ENCODE peak calls at places on chromosomes 16 and 17, in six cellular contexts. U is AG04449; N is CD4-positive, alpha-beta T cell; M is M059J; I is LNCaP clone FGC; L is PC-3. A is an unnamed sample.

GRCh38 chr17:8292639-8293395 is 2.4 kb downstream of the SLC25A35 start:
- DNase-seq in U (no peak), N (no peak), M (no peak), I (no peak), L (no peak), A (no peak)

GRCh38 chr16:86585821-86586611 is 7.7 kb downstream of the FOXL1 start:
- DNase-seq in U (peak), N (no peak), M (peak), I (no peak), L (peak), A (no peak)

GRCh38 chr16:56686758-56687157 is 4.5 kb downstream of the MT1X start:
- DNase-seq in U (no peak), N (no peak), M (no peak), I (no peak), L (no peak), A (no peak)

GRCh38 chr17:68197997-68198930 is 49.6 kb upstream of the AMZ2 start:
- DNase-seq in U (no peak), N (no peak), M (no peak), I (peak), L (peak), A (no peak)

GRCh38 chr16:15919331-15919730 is 30.1 kb upstream of the ABCC1 start:
- DNase-seq in U (no peak), N (no peak), M (peak), I (no peak), L (peak), A (no peak)

GRCh38 chr17:64196626-64197025 is 66.4 kb downstream of the TEX2 start:
- DNase-seq in U (peak), N (no peak), M (peak), I (no peak), L (peak), A (no peak)

GRCh38 chr16:80174416-80174815 is 366.4 kb upstream of the DYNLRB2 start:
- DNase-seq in U (peak), N (no peak), M (peak), I (no peak), L (peak), A (no peak)

GRCh38 chr17:2926019-2926650 is 129.9 kb downstream of the RAP1GAP2 start:
- DNase-seq in U (no peak), N (no peak), M (peak), I (no peak), L (peak), A (no peak)

GRCh38 chr16:56773531-56773930 is 43.6 kb downstream of the NUP93 start:
- DNase-seq in U (no peak), N (no peak), M (no peak), I (peak), L (peak), A (no peak)

GRCh38 chr16:56753410-56753809 is 23.5 kb downstream of the NUP93 start:
- DNase-seq in U (no peak), N (no peak), M (peak), I (no peak), L (peak), A (no peak)

GRCh38 chr17:42849451-42850157 is 1.4 kb upstream of the AOC3 start:
- DNase-seq in U (no peak), N (no peak), M (no peak), I (no peak), L (no peak), A (no peak)

GRCh38 chr16:1124795-1125194 is 28.1 kb upstream of the CACNA1H start:
- DNase-seq in U (no peak), N (no peak), M (no peak), I (no peak), L (no peak), A (no peak)

GRCh38 chr17:2608350-2608913 is 15.0 kb downstream of the PAFAH1B1 start:
- DNase-seq in U (no peak), N (no peak), M (no peak), I (no peak), L (no peak), A (no peak)

GRCh38 chr17:40922239-40922638 is 15.2 kb downstream of the KRT23 start:
- DNase-seq in U (peak), N (no peak), M (peak), I (no peak), L (peak), A (no peak)